ENCODE peak calls at places on chromosomes 4 and X, in four cellular contexts. G is HepG2, S is HEK293T, A is GM12878. U is an unnamed sample.

GRCh38 chr4:90057091-90057490 is 70.1 kb upstream of the CCSER1 start:
- DNase-seq in G (no peak), S (no peak), A (no peak), U (no peak)

GRCh38 chr4:54659213-54660144 is 1.7 kb downstream of the KIT start:
- DNase-seq in G (no peak), S (no peak), A (no peak), U (no peak)

GRCh38 chr4:83334425-83335241 is at the start of gene HPSE:
- DNase-seq in G (peak), S (peak), A (no peak), U (peak)

GRCh38 chr4:26021417-26022345 is 107.7 kb downstream of the SMIM20 start:
- DNase-seq in G (no peak), S (no peak), A (no peak), U (no peak)

GRCh38 chrX:74383611-74384010 is 37.7 kb upstream of the SLC16A2 start:
- DNase-seq in G (peak), S (peak), A (no peak), U (no peak)

GRCh38 chr4:43380093-43380492 is 487.6 kb downstream of the GRXCR1 start:
- DNase-seq in G (no peak), S (no peak), A (no peak), U (no peak)

GRCh38 chr4:680931-681645 is 6.7 kb downstream of the MYL5 start:
- DNase-seq in G (no peak), S (peak), A (no peak), U (peak)

GRCh38 chr4:42673084-42673429 is 16.2 kb upstream of the ATP8A1 start:
- DNase-seq in G (no peak), S (no peak), A (no peak), U (no peak)

DNA sequence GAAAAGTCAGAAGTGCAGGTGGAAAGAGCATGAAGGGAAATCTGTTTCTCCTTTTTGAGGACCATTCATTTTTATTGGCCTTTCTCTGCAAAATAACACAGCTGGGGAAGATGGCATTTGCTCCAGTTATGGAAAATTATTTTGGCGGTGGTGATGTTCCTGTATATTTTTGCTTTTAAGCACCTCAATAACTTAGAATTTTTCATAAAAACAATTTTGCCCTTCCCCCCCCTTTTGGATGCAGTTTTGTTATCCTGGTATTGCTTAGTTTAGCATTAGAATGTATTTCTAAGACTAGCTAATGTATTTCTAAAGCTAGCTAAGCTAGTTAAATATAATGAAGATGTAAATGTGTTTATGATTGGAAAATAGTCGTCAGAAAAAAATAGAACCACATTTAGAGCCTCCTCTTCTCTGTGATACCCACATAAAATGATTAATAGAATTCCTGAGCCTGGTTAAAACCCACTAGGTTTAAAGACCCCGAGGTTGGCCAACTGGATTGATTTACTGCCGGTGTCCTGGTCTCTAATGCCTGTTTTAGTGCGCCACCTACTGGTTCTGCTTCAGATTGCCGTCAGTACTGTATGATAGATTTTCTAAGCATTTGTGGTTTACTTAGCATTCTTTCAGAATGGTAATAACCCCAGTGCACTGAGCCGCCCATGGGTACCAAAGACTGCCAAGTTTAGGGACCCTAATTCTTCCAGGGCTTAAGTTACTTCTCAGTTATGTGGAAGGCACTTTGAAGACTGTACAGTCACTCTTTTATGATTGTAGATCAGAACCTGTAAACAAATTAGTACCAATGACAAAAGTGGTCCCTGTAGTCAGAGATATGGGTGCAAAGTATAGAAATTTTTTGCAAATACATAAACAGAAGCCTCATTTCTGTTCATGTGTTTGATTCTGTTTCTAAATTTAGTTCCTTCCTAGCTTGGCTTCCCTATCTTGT is 11.4 kb downstream of the KLF3 start:
- DNase-seq in G (peak), S (peak), A (no peak), U (peak)
- TF ChIP-seq TARDBP in G (no peak), S (no peak), A (no peak), U (no peak)

DNA sequence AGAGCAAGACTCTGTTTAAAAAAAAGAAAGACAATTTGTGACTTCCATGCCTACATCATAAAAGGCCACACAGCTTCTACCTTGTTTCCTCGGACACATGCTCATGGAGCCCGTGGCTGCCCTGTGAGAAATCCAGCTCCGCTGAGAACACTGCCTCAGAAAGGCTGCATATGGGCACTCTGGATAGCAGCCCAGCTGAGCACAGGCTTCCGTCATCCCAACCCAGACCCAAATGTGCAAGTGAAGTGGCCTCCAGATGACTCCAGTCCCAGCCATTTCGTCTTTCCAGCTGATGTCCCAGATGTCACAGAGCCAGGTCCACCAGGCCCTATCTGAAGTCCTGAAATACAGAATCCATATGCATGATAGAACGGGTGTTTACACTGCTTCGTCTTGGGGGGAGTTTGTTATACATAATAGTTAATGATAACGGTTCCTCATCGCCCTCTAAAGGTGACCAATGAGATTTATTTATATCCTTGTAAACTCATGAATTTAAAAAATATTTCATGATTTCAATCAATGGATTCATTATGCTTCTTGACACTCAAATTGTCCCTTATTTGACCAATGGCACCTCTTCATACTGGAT is 72.7 kb upstream of the TRIM2 start:
- DNase-seq in G (no peak), S (no peak), A (no peak), U (no peak)
- TF ChIP-seq TARDBP in G (no peak), S (no peak), A (no peak), U (no peak)

GRCh38 chrX:19070555-19070994 is 51.7 kb downstream of the ADGRG2 start:
- DNase-seq in G (peak), S (no peak), A (no peak), U (no peak)

GRCh38 chrX:19064175-19064574 is 58.1 kb downstream of the ADGRG2 start:
- DNase-seq in G (no peak), S (no peak), A (no peak), U (no peak)

GRCh38 chrX:19063030-19063429 is 59.2 kb downstream of the ADGRG2 start:
- DNase-seq in G (no peak), S (no peak), A (no peak), U (no peak)

GRCh38 chrX:19065535-19065934 is 56.7 kb downstream of the ADGRG2 start:
- DNase-seq in G (no peak), S (no peak), A (peak), U (no peak)
- TF ChIP-seq TARDBP in G (no peak), S (no peak), A (no peak), U (no peak)

GRCh38 chrX:134622813-134623185 is 35.5 kb downstream of the PLAC1 start:
- DNase-seq in G (no peak), S (no peak), A (no peak), U (no peak)
- TF ChIP-seq TARDBP in G (no peak), S (no peak), A (no peak), U (no peak)